ENCODE peak calls at places on chromosomes 6 and 20, in six cellular contexts. Z is fibroblast of lung, P is body of pancreas, I is SJCRH30, N is K562, U is kidney. V is an unnamed sample.

GRCh38 chr6:160386869-160387518 is 38.8 kb downstream of the SLC22A3 start:
- DNase-seq in Z (peak; percentile 9), P (no peak), I (no peak), N (no peak), U (no peak), V (peak; percentile 35)

GRCh38 chr6:25138024-25138696 is 141.0 kb upstream of the CARMIL1 start:
- DNase-seq in Z (peak; percentile 75), P (peak; percentile 30), I (peak; percentile 1), N (no peak), U (peak; percentile 75), V (peak; percentile 70)

GRCh38 chr6:12151433-12151820 is 138.7 kb upstream of the EDN1 start:
- DNase-seq in Z (no peak), P (no peak), I (no peak), N (no peak), U (no peak), V (no peak)

GRCh38 chr6:170420791-170421776 is 114.5 kb downstream of the FAM120B start:
- DNase-seq in Z (no peak), P (no peak), I (no peak), N (no peak), U (no peak), V (no peak)

GRCh38 chr6:137764464-137764863 is 102.6 kb upstream of the TNFAIP3 start:
- DNase-seq in Z (peak; percentile 89), P (no peak), I (no peak), N (no peak), U (no peak), V (no peak)

GRCh38 chr6:8085053-8085511 is 17.3 kb downstream of the EEF1E1 start:
- DNase-seq in Z (peak; percentile 93), P (peak; percentile 52), I (peak; percentile 22), N (no peak), U (peak; percentile 84), V (no peak)

GRCh38 chr6:122790740-122791679 is 2.0 kb downstream of the SMPDL3A start:
- DNase-seq in Z (no peak), P (no peak), I (peak; percentile 36), N (no peak), U (no peak), V (no peak)

GRCh38 chr6:157892363-157892878 is 69.4 kb downstream of the SNX9 start:
- DNase-seq in Z (no peak), P (no peak), I (no peak), N (no peak), U (no peak), V (no peak)

GRCh38 chr6:80282913-80283554 is 176.6 kb downstream of the BCKDHB start:
- DNase-seq in Z (peak; percentile 18), P (no peak), I (no peak), N (no peak), U (no peak), V (no peak)

GRCh38 chr6:52531396-52531795 is 45.5 kb downstream of the TRAM2 start:
- DNase-seq in Z (no peak), P (no peak), I (no peak), N (no peak), U (no peak), V (no peak)

GRCh38 chr6:34806738-34807453 is 15.0 kb downstream of the BLTP3A start:
- DNase-seq in Z (peak; percentile 79), P (no peak), I (no peak), N (no peak), U (no peak), V (no peak)

GRCh38 chr6:133923938-133924593 is 29.0 kb upstream of the TBPL1 start:
- DNase-seq in Z (peak; percentile 65), P (peak; percentile 81), I (peak; percentile 86), N (peak; percentile 55), U (no peak), V (peak; percentile 67)

GRCh38 chr6:84651583-84651982 is 112.8 kb downstream of the TBX18 start:
- DNase-seq in Z (peak; percentile 27), P (no peak), I (no peak), N (no peak), U (no peak), V (no peak)

GRCh38 chr20:24936526-24937407 is 12.3 kb upstream of the CST7 start:
- DNase-seq in Z (no peak), P (no peak), I (no peak), N (no peak), U (no peak), V (no peak)

GRCh38 chr6:13661647-13662046 is 46.5 kb downstream of the NOL7 start:
- DNase-seq in Z (no peak), P (no peak), I (no peak), N (no peak), U (no peak), V (no peak)

GRCh38 chr20:47440857-47441773 is 60.6 kb upstream of the NCOA3 start:
- DNase-seq in Z (peak; percentile 85), P (no peak), I (peak; percentile 33), N (no peak), U (no peak), V (no peak)

GRCh38 chr6:169798764-169799473 is 47.5 kb downstream of the ERMARD start:
- DNase-seq in Z (no peak), P (no peak), I (no peak), N (no peak), U (no peak), V (no peak)

GRCh38 chr20:56359212-56360132 is 698 bp downstream of the FAM210B start:
- DNase-seq in Z (peak; percentile 81), P (peak; percentile 60), I (peak; percentile 94), N (peak; percentile 19), U (peak; percentile 79), V (peak; percentile 47)

GRCh38 chr20:34615477-34615876 is 57.0 kb downstream of the MAP1LC3A start:
- DNase-seq in Z (peak; percentile 39), P (no peak), I (no peak), N (no peak), U (no peak), V (no peak)

GRCh38 chr6:143999406-143999805 is 8.7 kb downstream of the PLAGL1 start:
- DNase-seq in Z (peak; percentile 91), P (no peak), I (no peak), N (no peak), U (no peak), V (no peak)

DNA sequence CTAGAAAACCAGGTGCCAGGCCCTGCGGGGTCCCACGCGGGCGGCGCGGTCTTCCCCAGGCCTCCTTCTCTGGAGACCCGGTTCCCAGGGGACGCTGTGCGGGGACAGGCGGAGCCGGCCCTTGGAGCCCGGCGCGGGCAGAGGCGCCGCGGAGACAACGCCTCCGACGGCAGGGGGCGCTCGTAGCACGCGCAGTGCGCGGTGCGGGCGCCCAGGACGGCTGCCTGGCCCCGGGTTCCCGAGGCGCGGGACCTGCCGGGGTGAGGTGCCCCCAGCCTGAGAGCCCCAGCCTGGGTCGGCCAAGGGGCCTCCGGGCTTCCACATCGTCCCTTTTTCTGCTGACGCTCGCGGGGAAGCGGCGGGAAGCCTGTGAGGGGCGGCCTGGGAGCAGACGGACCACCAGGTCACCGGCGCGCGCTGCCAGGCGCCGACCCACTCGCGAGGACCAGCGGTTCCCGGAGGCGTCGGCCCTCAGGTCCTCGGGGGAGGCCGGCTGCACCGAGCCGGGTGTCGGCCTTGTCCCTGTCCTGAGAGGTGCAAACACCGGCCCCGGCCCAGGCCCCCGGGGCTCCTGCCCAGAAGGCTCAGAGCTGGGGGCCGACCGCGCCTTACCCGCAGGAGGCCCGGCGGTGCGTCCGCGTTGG is 5.2 kb upstream of the FOXC1 start:
- DNase-seq in Z (no peak), P (peak; percentile 75), I (peak; percentile 58), N (peak; percentile 88), U (peak; percentile 87), V (peak; percentile 65)
- H3K4me1 ChIP-seq in Z (peaks cover 4% of the 10 kb centered on the region), P (peaks cover 45% of the 10 kb centered on the region), I (no peaks in the 10 kb centered on the region), N (peaks cover 18% of the 10 kb centered on the region), U (peaks cover 17% of the 10 kb centered on the region), V (peaks cover 33% of the 10 kb centered on the region)

GRCh38 chr6:142207265-142207877 is 60.3 kb downstream of the VTA1 start:
- DNase-seq in Z (peak; percentile 36), P (peak; percentile 64), I (peak; percentile 56), N (peak; percentile 50), U (no peak), V (peak; percentile 30)
- H3K9me3 ChIP-seq in Z (no peaks in the 10 kb centered on the region), P (no peaks in the 10 kb centered on the region), I (no peaks in the 10 kb centered on the region), N (no peaks in the 10 kb centered on the region), U (no peaks in the 10 kb centered on the region), V (no peaks in the 10 kb centered on the region)

GRCh38 chr20:45097485-45098095 is 3.3 kb downstream of the KCNS1 start:
- DNase-seq in Z (peak; percentile 35), P (peak; percentile 28), I (no peak), N (no peak), U (no peak), V (peak; percentile 26)

GRCh38 chr20:45094201-45094600 is 6.7 kb downstream of the KCNS1 start:
- DNase-seq in Z (no peak), P (no peak), I (no peak), N (no peak), U (no peak), V (no peak)

GRCh38 chr20:45094864-45095574 is 5.9 kb downstream of the KCNS1 start:
- DNase-seq in Z (no peak), P (no peak), I (no peak), N (no peak), U (no peak), V (no peak)

GRCh38 chr20:45096781-45097180 is 4.1 kb downstream of the KCNS1 start:
- DNase-seq in Z (no peak), P (no peak), I (no peak), N (no peak), U (no peak), V (no peak)

DNA sequence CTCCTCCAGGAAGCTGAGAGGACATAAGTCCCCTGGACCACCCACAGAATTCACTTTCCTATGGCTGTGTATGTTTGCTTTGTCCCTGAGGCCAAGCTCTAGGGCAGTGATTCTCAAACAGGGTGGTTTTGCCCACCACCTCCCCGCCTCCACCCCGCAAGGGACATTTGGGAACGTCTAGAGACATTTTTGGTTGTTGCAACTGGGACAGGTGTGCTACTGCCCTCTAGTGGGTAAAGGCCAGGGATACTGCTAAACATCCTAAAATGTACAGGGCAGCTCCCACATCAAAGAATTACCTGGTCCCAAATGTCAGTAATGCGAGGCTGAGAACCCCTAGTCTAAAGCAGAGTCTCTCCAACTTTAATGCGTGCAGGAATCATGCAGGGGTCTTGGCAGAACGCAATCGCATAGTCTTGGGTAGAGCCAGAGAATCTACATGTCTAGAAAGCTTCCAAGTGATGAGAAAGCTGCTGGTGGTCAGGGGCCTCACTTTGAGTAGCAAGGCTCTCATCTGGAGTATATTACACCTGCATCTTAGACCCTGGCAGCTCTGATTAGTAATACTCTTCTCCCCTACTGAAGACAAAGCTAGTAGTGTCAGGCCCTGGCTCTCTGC is 5.1 kb downstream of the KCNS1 start:
- DNase-seq in Z (peak; percentile 45), P (peak; percentile 62), I (peak; percentile 90), N (peak; percentile 63), U (no peak), V (peak; percentile 58)
- H3K4me1 ChIP-seq in Z (no peaks in the 10 kb centered on the region), P (peaks cover 15% of the 10 kb centered on the region), I (peaks cover 13% of the 10 kb centered on the region), N (peaks cover 13% of the 10 kb centered on the region), U (peaks cover 3% of the 10 kb centered on the region), V (no peaks in the 10 kb centered on the region)

DNA sequence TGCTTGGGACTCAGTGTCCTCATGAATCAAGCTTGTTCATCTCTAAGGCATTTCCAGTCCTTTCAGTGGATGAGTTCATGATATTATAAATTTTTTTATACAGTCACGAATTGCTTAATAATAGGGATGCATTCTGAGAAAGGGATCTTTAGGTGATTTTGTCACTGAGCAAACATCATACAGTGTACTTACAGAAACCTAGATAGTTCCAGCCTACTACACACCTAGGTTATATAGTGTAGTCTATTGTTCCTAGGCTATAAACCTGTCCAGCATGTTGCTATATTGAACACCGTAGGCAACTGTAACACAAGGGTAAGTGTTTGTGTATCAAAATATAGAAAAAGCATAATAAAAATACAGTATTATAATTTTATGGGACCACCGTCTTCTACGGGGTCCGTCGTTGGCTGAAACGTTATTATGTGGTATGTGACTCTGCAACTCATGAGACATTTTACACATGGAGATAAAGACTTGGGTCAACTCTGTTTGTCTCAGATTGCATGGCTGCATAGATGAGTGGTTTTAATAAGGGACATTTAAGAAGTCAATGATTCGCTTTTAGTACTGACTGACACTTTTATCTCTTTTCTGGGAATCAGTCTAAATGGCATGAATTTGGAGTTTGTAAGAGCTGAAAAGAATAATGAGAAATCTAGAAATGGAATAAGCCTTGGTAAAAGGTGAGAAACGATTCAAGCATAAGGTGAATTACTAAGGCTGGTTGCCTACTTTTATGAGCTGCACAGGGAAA is 33.2 kb downstream of the CLIC5 start:
- DNase-seq in Z (no peak), P (no peak), I (no peak), N (no peak), U (no peak), V (no peak)
- H3K9me3 ChIP-seq in Z (no peaks in the 10 kb centered on the region), P (no peaks in the 10 kb centered on the region), I (no peaks in the 10 kb centered on the region), N (no peaks in the 10 kb centered on the region), U (no peaks in the 10 kb centered on the region), V (no peaks in the 10 kb centered on the region)